ENCODE peak calls at places on chromosomes 11 and 22, in nine cellular contexts. One of them, this sample, is unnamed.

GRCh38 chr22:43378011-43378704 is 33.7 kb upstream of the MPPED1 start:
- DNase-seq in A172: no peak
- DNase-seq in RPMI7951: peak; percentile 87
- DNase-seq in hippocampal formation: no peak
- DNase-seq in ACHN: no peak
- DNase-seq in NCI-H1092: peak; percentile 15
- DNase-seq in Ammon's horn: no peak
- DNase-seq in NCI-H460: no peak
- DNase-seq in omental fat pad: no peak
- DNase-seq in this sample: no peak

GRCh38 chr11:18650859-18651557 is 16.9 kb upstream of the SPTY2D1 start:
- DNase-seq in A172: no peak
- DNase-seq in RPMI7951: peak; percentile 76
- DNase-seq in hippocampal formation: no peak
- DNase-seq in ACHN: peak; percentile 39
- DNase-seq in NCI-H1092: no peak
- DNase-seq in Ammon's horn: peak; percentile 10
- DNase-seq in NCI-H460: peak; percentile 53
- DNase-seq in omental fat pad: no peak
- DNase-seq in this sample: peak; percentile 34

GRCh38 chr22:23522642-23523251 is 57.3 kb downstream of the IGLL1 start:
- DNase-seq in A172: no peak
- DNase-seq in RPMI7951: peak; percentile 16
- DNase-seq in hippocampal formation: no peak
- DNase-seq in ACHN: no peak
- DNase-seq in NCI-H1092: peak; percentile 55
- DNase-seq in Ammon's horn: no peak
- DNase-seq in NCI-H460: no peak
- DNase-seq in omental fat pad: no peak
- DNase-seq in this sample: no peak

GRCh38 chr11:89381094-89381493 is 110.1 kb downstream of the NOX4 start:
- DNase-seq in A172: peak; percentile 47
- DNase-seq in RPMI7951: peak; percentile 92
- DNase-seq in hippocampal formation: no peak
- DNase-seq in ACHN: peak; percentile 72
- DNase-seq in NCI-H1092: no peak
- DNase-seq in Ammon's horn: peak; percentile 27
- DNase-seq in NCI-H460: no peak
- DNase-seq in omental fat pad: no peak
- DNase-seq in this sample: no peak

GRCh38 chr11:111460752-111461305 is 51.4 kb downstream of the BTG4 start:
- DNase-seq in A172: peak; percentile 6
- DNase-seq in RPMI7951: no peak
- DNase-seq in hippocampal formation: no peak
- DNase-seq in ACHN: no peak
- DNase-seq in NCI-H1092: peak; percentile 81
- DNase-seq in Ammon's horn: no peak
- DNase-seq in NCI-H460: no peak
- DNase-seq in omental fat pad: no peak
- DNase-seq in this sample: no peak

GRCh38 chr11:45921561-45922424 is 663 bp upstream of the LARGE2 start:
- DNase-seq in A172: no peak
- DNase-seq in RPMI7951: no peak
- DNase-seq in hippocampal formation: no peak
- DNase-seq in ACHN: no peak
- DNase-seq in NCI-H1092: no peak
- DNase-seq in Ammon's horn: no peak
- DNase-seq in NCI-H460: no peak
- DNase-seq in omental fat pad: no peak
- DNase-seq in this sample: no peak

GRCh38 chr22:36419177-36419911 is 31.6 kb upstream of the MYH9 start:
- DNase-seq in A172: no peak
- DNase-seq in RPMI7951: peak; percentile 90
- DNase-seq in hippocampal formation: peak; percentile 16
- DNase-seq in ACHN: no peak
- DNase-seq in NCI-H1092: no peak
- DNase-seq in Ammon's horn: peak; percentile 63
- DNase-seq in NCI-H460: no peak
- DNase-seq in omental fat pad: no peak
- DNase-seq in this sample: no peak

GRCh38 chr22:26398741-26399153 is 30.3 kb upstream of the ASPHD2 start:
- DNase-seq in A172: peak; percentile 55
- DNase-seq in RPMI7951: peak; percentile 64
- DNase-seq in hippocampal formation: peak; percentile 45
- DNase-seq in ACHN: peak; percentile 65
- DNase-seq in NCI-H1092: peak; percentile 29
- DNase-seq in Ammon's horn: peak; percentile 82
- DNase-seq in NCI-H460: peak; percentile 51
- DNase-seq in omental fat pad: no peak
- DNase-seq in this sample: peak; percentile 58

GRCh38 chr11:82003671-82004148 is 730.0 kb downstream of the FAM181B start:
- DNase-seq in A172: peak; percentile 67
- DNase-seq in RPMI7951: peak; percentile 52
- DNase-seq in hippocampal formation: no peak
- DNase-seq in ACHN: no peak
- DNase-seq in NCI-H1092: no peak
- DNase-seq in Ammon's horn: no peak
- DNase-seq in NCI-H460: no peak
- DNase-seq in omental fat pad: no peak
- DNase-seq in this sample: no peak

GRCh38 chr22:40200795-40201194 is 23.1 kb downstream of the TNRC6B start:
- DNase-seq in A172: no peak
- DNase-seq in RPMI7951: no peak
- DNase-seq in hippocampal formation: no peak
- DNase-seq in ACHN: no peak
- DNase-seq in NCI-H1092: no peak
- DNase-seq in Ammon's horn: no peak
- DNase-seq in NCI-H460: no peak
- DNase-seq in omental fat pad: no peak
- DNase-seq in this sample: no peak

GRCh38 chr11:90204832-90205646 is 17.8 kb downstream of the CHORDC1 start:
- DNase-seq in A172: peak; percentile 27
- DNase-seq in RPMI7951: peak; percentile 58
- DNase-seq in hippocampal formation: peak; percentile 66
- DNase-seq in ACHN: peak; percentile 62
- DNase-seq in NCI-H1092: peak; percentile 21
- DNase-seq in Ammon's horn: peak; percentile 64
- DNase-seq in NCI-H460: peak; percentile 41
- DNase-seq in omental fat pad: no peak
- DNase-seq in this sample: peak; percentile 36

GRCh38 chr11:130063398-130063797 is 6.3 kb upstream of the APLP2 start:
- DNase-seq in A172: no peak
- DNase-seq in RPMI7951: no peak
- DNase-seq in hippocampal formation: no peak
- DNase-seq in ACHN: no peak
- DNase-seq in NCI-H1092: no peak
- DNase-seq in Ammon's horn: no peak
- DNase-seq in NCI-H460: no peak
- DNase-seq in omental fat pad: no peak
- DNase-seq in this sample: no peak

GRCh38 chr11:44944181-44944852 is 6.4 kb downstream of the TP53I11 start:
- DNase-seq in A172: no peak
- DNase-seq in RPMI7951: no peak
- DNase-seq in hippocampal formation: no peak
- DNase-seq in ACHN: no peak
- DNase-seq in NCI-H1092: no peak
- DNase-seq in Ammon's horn: no peak
- DNase-seq in NCI-H460: no peak
- DNase-seq in omental fat pad: no peak
- DNase-seq in this sample: no peak

GRCh38 chr22:19757140-19757984 is 3.2 kb upstream of the TBX1 start:
- DNase-seq in A172: no peak
- DNase-seq in RPMI7951: peak; percentile 41
- DNase-seq in hippocampal formation: no peak
- DNase-seq in ACHN: no peak
- DNase-seq in NCI-H1092: no peak
- DNase-seq in Ammon's horn: no peak
- DNase-seq in NCI-H460: no peak
- DNase-seq in omental fat pad: no peak
- DNase-seq in this sample: peak; percentile 63

GRCh38 chr11:70471254-70471653 is 72.9 kb downstream of the CTTN start:
- DNase-seq in A172: peak; percentile 43
- DNase-seq in RPMI7951: peak; percentile 33
- DNase-seq in hippocampal formation: no peak
- DNase-seq in ACHN: no peak
- DNase-seq in NCI-H1092: no peak
- DNase-seq in Ammon's horn: no peak
- DNase-seq in NCI-H460: peak; percentile 21
- DNase-seq in omental fat pad: no peak
- DNase-seq in this sample: peak; percentile 86

GRCh38 chr11:66956689-66957290 is 1.4 kb downstream of the PC start:
- DNase-seq in A172: no peak
- DNase-seq in RPMI7951: no peak
- DNase-seq in hippocampal formation: peak; percentile 24
- DNase-seq in ACHN: no peak
- DNase-seq in NCI-H1092: no peak
- DNase-seq in Ammon's horn: peak; percentile 77
- DNase-seq in NCI-H460: no peak
- DNase-seq in omental fat pad: no peak
- DNase-seq in this sample: peak; percentile 19